ENCODE peak calls at places on chromosomes 12 and 14, in six cellular contexts. M is activated CD4-positive, alpha-beta T cell treated with anti-CD3 and anti-CD28 coated beads for 48 hours; S is activated CD8-positive, alpha-beta memory T cell treated with anti-CD3 and anti-CD28 coated beads, Interleukin-2, amount 50 U/mL, for 48 hours; Z is omental fat pad; W is T-helper 1 cell; L is HCEC 1CT. X is an unnamed sample.
A peak's percentile ranks its signal among the peaks of the same experiment; 100 is the strongest.

GRCh38 chr12:55631743-55632142 is 4.9 kb upstream of the OR10P1 start:
- DNase-seq in W (no peak), S (no peak), L (no peak), Z (no peak), M (no peak), X (no peak)

GRCh38 chr14:75254381-75254821 is 24.2 kb upstream of the FOS start:
- DNase-seq in S (no peak), M (no peak), W (no peak), Z (no peak), L (no peak), X (peak; percentile 22)

GRCh38 chr12:111664961-111665865 is 20.5 kb downstream of the BRAP start:
- DNase-seq in L (no peak), Z (no peak), S (no peak), W (no peak), M (no peak), X (no peak)

GRCh38 chr12:131094831-131095805 is 141.4 kb downstream of the ADGRD1 start:
- DNase-seq in W (no peak), Z (no peak), S (peak; percentile 44), L (no peak), M (no peak), X (no peak)

GRCh38 chr12:51536159-51536558 is 54.9 kb upstream of the SCN8A start:
- DNase-seq in S (no peak), W (no peak), M (no peak), Z (no peak), L (no peak), X (peak; percentile 24)

GRCh38 chr12:64491718-64492117 is 39.8 kb downstream of the TBK1 start:
- DNase-seq in L (no peak), M (no peak), W (no peak), S (no peak), Z (no peak), X (no peak)

GRCh38 chr12:93333828-93334227 is 43.9 kb upstream of the NUDT4 start:
- DNase-seq in W (no peak), M (no peak), Z (no peak), S (no peak), L (no peak), X (no peak)

GRCh38 chr14:47227051-47227600 is 448.3 kb downstream of the MDGA2 start:
- DNase-seq in L (no peak), S (no peak), W (no peak), M (no peak), Z (no peak), X (no peak)

GRCh38 chr14:25411933-25412757 is 362.2 kb upstream of the STXBP6 start:
- DNase-seq in L (peak; percentile 23), M (no peak), W (no peak), Z (no peak), S (no peak), X (no peak)

GRCh38 chr14:99333841-99334240 is 61.8 kb upstream of the BCL11B start:
- DNase-seq in S (no peak), M (no peak), W (no peak), L (no peak), Z (no peak), X (no peak)

GRCh38 chr14:69768873-69769272 is 1.9 kb downstream of the SRSF5 start:
- DNase-seq in Z (no peak), L (no peak), M (no peak), W (no peak), S (no peak), X (no peak)

GRCh38 chr14:26966942-26967341 is 369.1 kb upstream of the NOVA1 start:
- DNase-seq in S (no peak), L (peak; percentile 9), W (no peak), M (no peak), Z (no peak), X (no peak)

GRCh38 chr12:31466768-31467167 is 124.2 kb downstream of the DENND5B start:
- DNase-seq in M (no peak), L (peak; percentile 22), S (no peak), W (no peak), Z (no peak), X (no peak)

GRCh38 chr12:108289342-108290131 is 49.6 kb downstream of the CMKLR1 start:
- DNase-seq in Z (no peak), M (no peak), W (no peak), L (no peak), S (no peak), X (no peak)

GRCh38 chr12:53122961-53123468 is 19.7 kb downstream of the SOAT2 start:
- DNase-seq in S (no peak), W (no peak), M (no peak), Z (no peak), L (no peak), X (no peak)

GRCh38 chr14:103385994-103386491 is 828 bp downstream of the MARK3 start:
- DNase-seq in S (peak; percentile 66), M (peak; percentile 47), L (peak; percentile 36), W (no peak), Z (no peak), X (no peak)

GRCh38 chr14:100584056-100585031 is 2.9 kb downstream of the BEGAIN start:
- DNase-seq in L (no peak), W (no peak), M (no peak), S (no peak), Z (no peak), X (no peak)

GRCh38 chr12:102990419-102990818 is 32.9 kb downstream of the ASCL1 start:
- DNase-seq in M (no peak), Z (no peak), L (no peak), W (no peak), S (no peak), X (peak; percentile 33)

GRCh38 chr12:15636060-15636890 is 152.9 kb downstream of the EPS8 start:
- DNase-seq in Z (no peak), S (no peak), M (no peak), W (no peak), L (peak; percentile 52), X (no peak)

GRCh38 chr14:83706555-83706954 is 1823.4 kb upstream of the FLRT2 start:
- DNase-seq in W (no peak), M (no peak), S (no peak), Z (no peak), L (no peak), X (no peak)

GRCh38 chr12:115774148-115774905 is 503.2 kb downstream of the MED13L start:
- DNase-seq in L (no peak), Z (no peak), W (no peak), S (no peak), M (no peak), X (no peak)

GRCh38 chr14:80304125-80304766 is 92.9 kb upstream of the DIO2 start:
- DNase-seq in M (no peak), W (no peak), L (peak; percentile 3), Z (no peak), S (no peak), X (no peak)

GRCh38 chr12:43758247-43758727 is 303 bp downstream of the PUS7L start:
- DNase-seq in S (peak; percentile 68), L (peak; percentile 52), W (no peak), Z (no peak), M (no peak), X (no peak)

GRCh38 chr12:62250671-62251608 is 9.3 kb upstream of the USP15 start:
- DNase-seq in M (no peak), S (no peak), Z (no peak), L (peak; percentile 57), W (no peak), X (no peak)

GRCh38 chr12:40622246-40622838 is 69.9 kb upstream of the CNTN1 start:
- DNase-seq in M (peak; percentile 53), W (no peak), S (peak; percentile 62), Z (peak; percentile 76), L (peak; percentile 72), X (peak; percentile 49)

GRCh38 chr14:75258079-75258802 is 20.4 kb upstream of the FOS start:
- DNase-seq in W (no peak), L (peak; percentile 26), S (no peak), Z (no peak), M (no peak), X (no peak)

GRCh38 chr12:111636209-111636928 is 37.3 kb upstream of the ATXN2 start:
- DNase-seq in Z (no peak), L (no peak), S (no peak), W (no peak), M (no peak), X (no peak)

GRCh38 chr12:50186667-50187066 is 19.5 kb upstream of the CERS5 start:
- DNase-seq in M (no peak), L (peak; percentile 36), Z (no peak), S (no peak), W (no peak), X (no peak)

GRCh38 chr12:131832393-131833231 is 4.4 kb downstream of the MMP17 start:
- DNase-seq in L (peak; percentile 72), M (no peak), Z (no peak), W (no peak), S (no peak), X (peak; percentile 63)

GRCh38 chr14:104102282-104102914 is 16.9 kb downstream of the ASPG start:
- DNase-seq in M (no peak), L (no peak), S (no peak), Z (no peak), W (no peak), X (no peak)

GRCh38 chr12:2548095-2548494 is 246.7 kb upstream of the FKBP4 start:
- DNase-seq in Z (no peak), M (no peak), S (no peak), W (no peak), L (no peak), X (no peak)

GRCh38 chr12:95634622-95635621 is 83.6 kb upstream of the USP44 start:
- DNase-seq in Z (no peak), S (no peak), W (no peak), L (peak; percentile 34), M (no peak), X (no peak)